ENCODE peak calls at places on chromosomes 3 and 15, in ten cellular contexts. J is GM06990, O is breast epithelium, S is HL-60, F is psoas muscle, P is endothelial cell, L is progenitor cell of endocrine pancreas, H is mammary epithelial cell, X is upper lobe of right lung, I is WTC11. M is an unnamed sample.

GRCh38 chr3:37129871-37130270 is 44.5 kb downstream of the LRRFIP2 start:
- DNase-seq in J (no peak), O (no peak), S (no peak), F (no peak), P (no peak), L (no peak), H (peak), X (no peak), I (no peak), M (no peak)

GRCh38 chr15:84818221-84819131 is 1.3 kb downstream of the ALPK3 start:
- DNase-seq in J (no peak), O (no peak), S (no peak), F (peak), P (peak), L (no peak), H (no peak), X (peak), I (peak), M (no peak)

GRCh38 chr15:50233192-50233736 is 32.3 kb downstream of the HDC start:
- DNase-seq in J (no peak), O (no peak), S (no peak), F (no peak), P (no peak), L (no peak), H (no peak), X (no peak), I (no peak), M (no peak)

GRCh38 chr3:149011676-149012075 is 20.3 kb downstream of the GYG1 start:
- DNase-seq in J (no peak), O (no peak), S (no peak), F (no peak), P (no peak), L (no peak), H (no peak), X (no peak), I (no peak), M (no peak)

GRCh38 chr15:78537266-78537665 is 3.0 kb upstream of the PSMA4 start:
- DNase-seq in J (no peak), O (no peak), S (no peak), F (no peak), P (no peak), L (no peak), H (no peak), X (no peak), I (no peak), M (no peak)

GRCh38 chr3:130770637-130771036 is 24.0 kb upstream of the PIK3R4 start:
- DNase-seq in J (no peak), O (no peak), S (no peak), F (no peak), P (no peak), L (no peak), H (no peak), X (no peak), I (no peak), M (no peak)

GRCh38 chr3:62995142-62995541 is 119.9 kb upstream of the CADPS start:
- DNase-seq in J (no peak), O (no peak), S (no peak), F (no peak), P (no peak), L (no peak), H (no peak), X (no peak), I (no peak), M (no peak)

GRCh38 chr3:53531749-53532148 is 37.3 kb downstream of the CACNA1D start:
- DNase-seq in J (no peak), O (no peak), S (no peak), F (no peak), P (no peak), L (no peak), H (no peak), X (no peak), I (no peak), M (peak)

GRCh38 chr3:46674031-46674592 is 19.4 kb downstream of the ALS2CL start:
- DNase-seq in J (no peak), O (no peak), S (no peak), F (peak), P (no peak), L (no peak), H (no peak), X (peak), I (peak), M (no peak)

GRCh38 chr3:172515130-172515918 is 7.9 kb downstream of the TNFSF10 start:
- DNase-seq in J (no peak), O (no peak), S (no peak), F (no peak), P (no peak), L (no peak), H (no peak), X (no peak), I (no peak), M (no peak)

GRCh38 chr15:68739390-68740075 is 81.2 kb downstream of the ANP32A start:
- DNase-seq in J (no peak), O (no peak), S (no peak), F (no peak), P (no peak), L (no peak), H (no peak), X (no peak), I (no peak), M (no peak)

GRCh38 chr3:149472393-149472792 is 2.1 kb upstream of the TM4SF4 start:
- DNase-seq in J (no peak), O (no peak), S (no peak), F (no peak), P (no peak), L (no peak), H (no peak), X (no peak), I (no peak), M (no peak)

GRCh38 chr15:71463156-71463555 is 347.2 kb upstream of the NR2E3 start:
- DNase-seq in J (no peak), O (no peak), S (no peak), F (no peak), P (no peak), L (no peak), H (no peak), X (no peak), I (no peak), M (no peak)

GRCh38 chr3:194102436-194102835 is 33.5 kb upstream of the HES1 start:
- DNase-seq in J (no peak), O (no peak), S (no peak), F (no peak), P (no peak), L (no peak), H (no peak), X (no peak), I (no peak), M (peak)

GRCh38 chr3:68271145-68271544 is 616.7 kb upstream of the SUCLG2 start:
- DNase-seq in J (no peak), O (no peak), S (no peak), F (no peak), P (no peak), L (no peak), H (no peak), X (no peak), I (no peak), M (no peak)

GRCh38 chr3:11580645-11581044 is 63.1 kb downstream of the VGLL4 start:
- DNase-seq in J (no peak), O (no peak), S (no peak), F (no peak), P (no peak), L (no peak), H (no peak), X (no peak), I (no peak), M (no peak)

GRCh38 chr3:101675709-101676218 is 1.2 kb downstream of the ZBTB11 start:
- DNase-seq in J (no peak), O (peak), S (no peak), F (peak), P (peak), L (no peak), H (peak), X (peak), I (no peak), M (no peak)

GRCh38 chr15:57079907-57080750 is 161.7 kb downstream of the TCF12 start:
- DNase-seq in J (no peak), O (no peak), S (no peak), F (no peak), P (no peak), L (no peak), H (no peak), X (no peak), I (no peak), M (no peak)

GRCh38 chr3:164407111-164407510 is 671.2 kb downstream of the SI start:
- DNase-seq in J (no peak), O (no peak), S (no peak), F (no peak), P (no peak), L (no peak), H (no peak), X (no peak), I (no peak), M (no peak)

GRCh38 chr3:13032206-13032605 is 41.0 kb downstream of the IQSEC1 start:
- DNase-seq in J (no peak), O (no peak), S (no peak), F (no peak), P (no peak), L (no peak), H (no peak), X (no peak), I (no peak), M (no peak)
- TF ChIP-seq CTCF in J (no peak), O (no peak), S (no peak), F (no peak), P (no peak), L (no peak), H (no peak), X (no peak), I (no peak), M (no peak)

DNA sequence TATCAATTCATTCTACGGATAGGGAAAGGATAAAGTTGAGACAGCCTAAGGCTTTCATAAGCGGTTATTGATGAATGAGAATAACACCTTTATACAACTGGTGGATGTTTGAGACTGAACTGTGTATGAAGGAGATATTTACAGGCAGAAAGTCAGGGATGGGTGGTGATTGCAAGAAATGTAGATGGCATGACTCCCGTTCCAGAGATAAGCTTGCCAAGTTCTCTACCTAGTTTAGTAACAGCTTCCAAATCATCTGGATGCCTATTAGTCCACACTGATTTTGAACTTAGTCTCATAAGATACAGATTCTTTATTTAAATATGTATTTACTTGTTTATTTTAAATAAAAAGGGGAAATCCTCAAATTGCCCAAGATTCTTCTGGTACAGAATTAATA is 358.8 kb downstream of the GAP43 start:
- DNase-seq in J (no peak), O (no peak), S (no peak), F (no peak), P (no peak), L (no peak), H (no peak), X (no peak), I (no peak), M (no peak)
- TF ChIP-seq CTCF in J (no peak), O (no peak), S (no peak), F (no peak), P (no peak), L (no peak), H (no peak), X (no peak), I (no peak), M (no peak)

DNA sequence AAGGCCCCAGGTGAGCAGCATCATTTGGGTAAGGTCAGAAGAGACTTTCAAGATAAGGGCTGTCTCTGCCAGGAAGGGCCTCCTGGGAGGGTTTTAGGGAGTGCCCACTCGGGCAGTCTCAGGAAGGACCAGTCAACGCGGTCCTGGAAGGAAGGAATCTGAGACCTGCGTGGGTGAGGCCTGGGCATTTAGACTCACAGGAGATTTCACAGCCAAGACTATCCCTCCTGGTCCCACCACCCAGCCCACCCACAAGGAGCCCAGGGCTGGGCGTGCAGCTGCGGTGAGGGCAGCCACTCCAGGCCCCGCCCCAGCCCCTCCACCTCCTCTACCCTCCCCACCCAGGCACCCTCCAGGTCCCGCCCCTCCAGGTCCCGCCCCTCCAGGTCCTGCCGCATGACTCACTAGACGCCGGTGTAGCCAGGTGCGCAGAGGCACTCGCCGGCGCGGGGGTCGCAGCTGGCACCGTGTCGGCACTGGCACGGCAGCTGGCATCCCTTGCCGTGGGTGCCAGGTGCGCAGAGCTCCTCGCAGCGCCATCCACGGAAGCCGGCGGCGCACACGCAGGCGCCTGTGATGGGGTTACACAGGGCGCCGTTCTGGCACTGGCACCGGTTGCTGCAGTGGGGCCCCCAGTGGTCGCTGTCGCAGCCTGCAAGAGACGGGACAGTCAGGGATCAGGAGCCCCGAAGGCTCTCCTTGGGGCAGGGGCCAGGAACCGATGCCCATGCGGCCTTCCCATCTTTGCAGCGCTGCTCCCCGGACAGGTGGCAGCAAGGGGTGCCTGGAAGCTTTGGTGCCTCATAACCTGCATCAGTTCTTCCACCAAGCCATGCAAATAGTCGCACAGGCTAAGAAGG is 112.8 kb downstream of the RAB11A start:
- DNase-seq in J (peak), O (no peak), S (peak), F (no peak), P (peak), L (peak), H (peak), X (peak), I (peak), M (peak)
- TF ChIP-seq CTCF in J (peak), O (no peak), S (no peak), F (no peak), P (peak), L (peak), H (no peak), X (peak), I (no peak), M (peak)

GRCh38 chr3:16102187-16102561 is 72.3 kb upstream of the GALNT15 start:
- DNase-seq in J (no peak), O (no peak), S (no peak), F (no peak), P (no peak), L (no peak), H (no peak), X (no peak), I (no peak), M (no peak)

GRCh38 chr3:16101295-16102186 is 72.9 kb upstream of the GALNT15 start:
- DNase-seq in J (no peak), O (peak), S (no peak), F (no peak), P (no peak), L (no peak), H (peak), X (no peak), I (no peak), M (no peak)

GRCh38 chr3:16104161-16104560 is 70.3 kb upstream of the GALNT15 start:
- DNase-seq in J (no peak), O (no peak), S (no peak), F (no peak), P (no peak), L (no peak), H (no peak), X (no peak), I (no peak), M (no peak)

GRCh38 chr3:16103472-16103871 is 71.0 kb upstream of the GALNT15 start:
- DNase-seq in J (no peak), O (no peak), S (no peak), F (no peak), P (no peak), L (no peak), H (no peak), X (no peak), I (no peak), M (no peak)

GRCh38 chr3:16102905-16103364 is 71.5 kb upstream of the GALNT15 start:
- DNase-seq in J (no peak), O (no peak), S (no peak), F (no peak), P (no peak), L (no peak), H (peak), X (no peak), I (no peak), M (no peak)
- TF ChIP-seq CTCF in J (no peak), O (no peak), S (no peak), F (no peak), P (no peak), L (no peak), H (no peak), X (no peak), I (no peak), M (no peak)

GRCh38 chr3:125045965-125046364 is 9.8 kb downstream of the HEG1 start:
- DNase-seq in J (no peak), O (no peak), S (no peak), F (no peak), P (no peak), L (no peak), H (peak), X (no peak), I (no peak), M (no peak)
- TF ChIP-seq CTCF in J (no peak), O (no peak), S (no peak), F (no peak), P (no peak), L (no peak), H (peak), X (no peak), I (no peak), M (no peak)

DNA sequence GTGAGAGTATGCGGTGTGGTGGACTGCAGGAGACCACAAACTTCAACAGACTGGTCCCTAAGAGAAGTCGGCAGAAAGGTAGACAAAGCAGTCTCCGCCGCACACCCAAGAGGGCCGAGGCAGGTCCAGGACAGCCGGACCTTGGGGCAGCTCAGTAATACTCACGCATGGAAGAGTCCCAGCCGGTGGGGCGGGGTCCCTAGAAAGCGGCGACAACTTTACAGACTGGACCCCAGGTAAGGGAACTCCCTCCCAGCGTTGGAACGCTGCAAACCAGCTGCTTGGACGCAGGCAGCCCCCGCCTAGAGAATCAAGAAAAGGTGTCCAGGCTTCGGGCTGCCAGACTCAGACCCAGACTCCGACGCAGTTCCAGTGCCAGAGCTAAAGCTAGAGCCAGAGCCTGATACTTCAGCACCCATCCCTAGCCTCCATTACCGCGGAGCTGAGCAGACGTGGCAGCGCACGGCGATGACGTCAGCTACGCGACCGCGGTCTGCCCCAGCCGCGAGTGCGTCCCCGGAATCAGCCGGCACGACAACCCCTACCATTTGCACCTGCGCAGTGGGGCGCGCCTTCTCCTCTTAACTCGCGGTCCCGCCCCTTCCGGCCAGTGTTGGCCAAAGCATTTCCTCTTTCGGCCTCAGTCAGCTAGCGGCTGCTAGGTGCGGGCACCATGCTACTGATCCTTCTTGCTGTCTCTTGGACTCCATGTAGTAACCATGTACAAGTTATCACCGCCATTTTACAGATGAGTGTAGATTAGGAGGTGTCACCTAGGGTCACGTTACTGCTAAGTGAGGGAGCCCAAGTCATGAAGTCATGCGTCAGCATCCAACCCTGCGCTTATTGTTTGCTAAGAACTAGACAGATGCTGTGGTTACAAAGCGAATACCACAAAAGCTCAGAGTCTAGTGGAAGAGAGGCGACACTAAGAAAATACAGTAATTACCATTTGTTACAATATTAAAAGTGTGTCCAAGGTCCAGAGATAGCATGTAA is at the start of gene TMEM39A:
- DNase-seq in J (peak), O (peak), S (peak), F (peak), P (peak), L (peak), H (peak), X (peak), I (peak), M (peak)
- TF ChIP-seq CTCF in J (no peak), O (peak), S (no peak), F (peak), P (no peak), L (peak), H (peak), X (peak), I (no peak), M (no peak)

M was measured in GM13977.